ENCODE peak calls at places on chromosomes 12 and 14, in seven cellular contexts. W, E, Y, K, L, S and M are unnamed samples.

GRCh38 chr14:20722016-20722415 is 23.7 kb upstream of the EDDM3A start:
- DNase-seq in W (no peak), E (no peak), Y (no peak), K (no peak), L (no peak), S (no peak), M (no peak)

GRCh38 chr12:79301181-79301580 is 389.6 kb downstream of the PAWR start:
- DNase-seq in W (no peak), E (no peak), Y (no peak), K (no peak), L (no peak), S (no peak), M (no peak)

GRCh38 chr14:53042480-53042879 is 91.6 kb upstream of the FERMT2 start:
- DNase-seq in W (no peak), E (no peak), Y (peak; percentile 45), K (no peak), L (no peak), S (no peak), M (no peak)

GRCh38 chr14:67265131-67265530 is 23.9 kb downstream of the PALS1 start:
- DNase-seq in W (no peak), E (no peak), Y (no peak), K (no peak), L (no peak), S (no peak), M (no peak)

GRCh38 chr12:59716049-59716448 is 120.2 kb downstream of the SLC16A7 start:
- DNase-seq in W (no peak), E (no peak), Y (no peak), K (no peak), L (no peak), S (no peak), M (no peak)

GRCh38 chr12:115574831-115575230 is 702.7 kb downstream of the MED13L start:
- DNase-seq in W (no peak), E (no peak), Y (no peak), K (no peak), L (no peak), S (no peak), M (no peak)

GRCh38 chr14:59483360-59483759 is 848 bp downstream of the L3HYPDH start:
- DNase-seq in W (peak; percentile 30), E (peak; percentile 16), Y (no peak), K (no peak), L (peak; percentile 25), S (no peak), M (no peak)

GRCh38 chr14:38137005-38137404 is 70.7 kb upstream of the SSTR1 start:
- DNase-seq in W (no peak), E (no peak), Y (no peak), K (no peak), L (no peak), S (no peak), M (no peak)

GRCh38 chr12:109921982-109922381 is 21.9 kb downstream of the TCHP start:
- DNase-seq in W (no peak), E (no peak), Y (no peak), K (no peak), L (no peak), S (no peak), M (no peak)

GRCh38 chr12:51362307-51362706 is 15.8 kb upstream of the CELA1 start:
- DNase-seq in W (no peak), E (peak; percentile 19), Y (no peak), K (no peak), L (no peak), S (no peak), M (no peak)

GRCh38 chr12:118237908-118238307 is 102.0 kb downstream of the PEBP1 start:
- DNase-seq in W (no peak), E (no peak), Y (no peak), K (no peak), L (no peak), S (no peak), M (no peak)

GRCh38 chr14:96888593-96888992 is 91.4 kb downstream of the VRK1 start:
- DNase-seq in W (no peak), E (no peak), Y (peak; percentile 66), K (no peak), L (no peak), S (no peak), M (no peak)

GRCh38 chr12:39587247-39587646 is 32.4 kb downstream of the ABCD2 start:
- DNase-seq in W (no peak), E (no peak), Y (no peak), K (no peak), L (no peak), S (peak; percentile 27), M (no peak)

GRCh38 chr14:65042731-65043372 is 56.2 kb downstream of the FNTB start:
- DNase-seq in W (no peak), E (no peak), Y (no peak), K (no peak), L (no peak), S (no peak), M (no peak)

GRCh38 chr12:38934696-38935095 is 29.3 kb upstream of the CPNE8 start:
- DNase-seq in W (no peak), E (no peak), Y (no peak), K (no peak), L (no peak), S (no peak), M (no peak)

GRCh38 chr14:56562883-56563282 is 16.7 kb upstream of the TMEM260 start:
- DNase-seq in W (no peak), E (no peak), Y (no peak), K (no peak), L (no peak), S (no peak), M (no peak)

GRCh38 chr12:93778306-93778705 is 101.1 kb downstream of the CRADD start:
- DNase-seq in W (no peak), E (peak; percentile 51), Y (no peak), K (no peak), L (no peak), S (no peak), M (no peak)

GRCh38 chr12:60072911-60073310 is 477.1 kb downstream of the SLC16A7 start:
- DNase-seq in W (peak; percentile 70), E (no peak), Y (no peak), K (no peak), L (no peak), S (no peak), M (no peak)

GRCh38 chr14:102316048-102316745 is 3.3 kb upstream of the ZNF839 start:
- DNase-seq in W (peak; percentile 59), E (peak; percentile 54), Y (peak; percentile 63), K (no peak), L (no peak), S (no peak), M (no peak)

GRCh38 chr12:54932038-54932437 is 52.5 kb downstream of the TESPA1 start:
- DNase-seq in W (no peak), E (no peak), Y (no peak), K (no peak), L (no peak), S (no peak), M (no peak)

DNA sequence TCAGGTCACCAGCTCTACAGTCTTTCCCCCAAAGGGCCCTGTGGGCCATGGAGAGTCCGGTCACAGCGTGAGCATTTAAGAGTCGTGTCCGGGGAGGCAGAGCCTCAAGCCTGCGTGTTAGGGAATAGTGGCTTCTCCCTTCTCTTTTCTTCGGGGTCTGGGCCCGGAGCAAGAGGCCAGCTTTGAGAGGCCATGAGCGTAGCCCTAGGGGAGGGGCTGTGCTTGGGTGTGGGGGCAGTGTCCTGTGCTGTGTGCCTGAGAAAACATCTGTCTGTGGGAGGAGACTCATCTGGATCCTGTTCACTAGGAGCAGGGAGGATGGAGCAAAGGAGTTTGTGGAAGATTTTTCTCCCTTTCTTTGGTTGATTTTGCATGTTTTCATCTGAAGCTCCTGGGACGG is 5.3 kb downstream of the LRP1-AS start:
- DNase-seq in W (no peak), E (no peak), Y (no peak), K (no peak), L (no peak), S (no peak), M (no peak)
- H3K4me1 ChIP-seq in W (no peaks in the 10 kb centered on the region), E (no peaks in the 10 kb centered on the region), Y (peaks cover 7% of the 10 kb centered on the region), K (no peaks in the 10 kb centered on the region), L (peaks cover 16% of the 10 kb centered on the region), S (no peaks in the 10 kb centered on the region), M (peaks cover 32% of the 10 kb centered on the region)

DNA sequence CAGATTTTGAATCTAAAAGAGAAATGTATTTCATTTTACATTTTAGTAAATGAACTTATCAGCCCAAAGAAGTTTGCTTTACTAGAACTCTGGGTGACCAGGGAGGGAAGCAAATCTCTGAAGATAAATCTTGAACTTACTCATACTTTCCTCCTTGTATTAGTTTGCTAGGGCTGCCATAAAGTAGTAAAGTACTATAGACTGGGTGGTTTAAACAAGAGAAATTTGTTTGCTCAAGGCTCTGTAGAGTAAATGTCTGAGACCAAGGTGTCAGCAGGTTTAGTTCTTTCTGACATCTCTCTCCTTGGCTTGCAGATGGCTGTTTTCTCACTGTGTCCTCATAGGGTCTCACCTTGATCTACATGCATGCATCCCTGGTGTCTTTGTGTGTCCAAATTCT is 926.0 kb downstream of the DIO2 start:
- DNase-seq in W (no peak), E (no peak), Y (no peak), K (no peak), L (no peak), S (no peak), M (no peak)
- H3K4me3 ChIP-seq in W (no peak overlapping the region), E (no peak overlapping the region), Y (no peak overlapping the region), K (no peak overlapping the region), L (no peak overlapping the region), S (no peak overlapping the region), M (no peak overlapping the region)

GRCh38 chr12:125568306-125568705 is 503.1 kb downstream of the AACS start:
- DNase-seq in W (no peak), E (no peak), Y (peak; percentile 79), K (no peak), L (no peak), S (no peak), M (no peak)

DNA sequence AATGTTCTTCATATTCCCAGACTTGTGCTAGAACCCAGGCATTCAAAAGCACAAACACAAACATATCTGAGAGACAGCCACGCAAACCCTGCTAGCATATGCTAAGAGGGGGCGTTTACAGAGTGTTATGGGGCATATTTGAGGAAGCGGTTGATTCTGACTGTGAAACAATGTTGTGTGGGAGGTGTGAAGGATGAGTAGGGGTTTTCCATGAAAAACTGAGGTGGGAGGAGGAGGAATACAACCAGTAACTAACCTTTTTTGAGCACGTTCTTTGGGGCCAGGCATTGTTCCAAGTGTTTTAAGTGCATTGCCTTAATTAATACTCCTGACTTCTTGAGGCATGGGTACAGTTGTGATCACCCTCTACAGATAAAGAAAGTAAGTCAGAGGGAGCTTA is 499.5 kb downstream of the AACS start:
- DNase-seq in W (no peak), E (no peak), Y (no peak), K (no peak), L (no peak), S (no peak), M (no peak)
- H3K4me1 ChIP-seq in W (no peaks in the 10 kb centered on the region), E (no peaks in the 10 kb centered on the region), Y (peaks cover 20% of the 10 kb centered on the region), K (no peaks in the 10 kb centered on the region), L (no peaks in the 10 kb centered on the region), S (no peaks in the 10 kb centered on the region), M (no peaks in the 10 kb centered on the region)

DNA sequence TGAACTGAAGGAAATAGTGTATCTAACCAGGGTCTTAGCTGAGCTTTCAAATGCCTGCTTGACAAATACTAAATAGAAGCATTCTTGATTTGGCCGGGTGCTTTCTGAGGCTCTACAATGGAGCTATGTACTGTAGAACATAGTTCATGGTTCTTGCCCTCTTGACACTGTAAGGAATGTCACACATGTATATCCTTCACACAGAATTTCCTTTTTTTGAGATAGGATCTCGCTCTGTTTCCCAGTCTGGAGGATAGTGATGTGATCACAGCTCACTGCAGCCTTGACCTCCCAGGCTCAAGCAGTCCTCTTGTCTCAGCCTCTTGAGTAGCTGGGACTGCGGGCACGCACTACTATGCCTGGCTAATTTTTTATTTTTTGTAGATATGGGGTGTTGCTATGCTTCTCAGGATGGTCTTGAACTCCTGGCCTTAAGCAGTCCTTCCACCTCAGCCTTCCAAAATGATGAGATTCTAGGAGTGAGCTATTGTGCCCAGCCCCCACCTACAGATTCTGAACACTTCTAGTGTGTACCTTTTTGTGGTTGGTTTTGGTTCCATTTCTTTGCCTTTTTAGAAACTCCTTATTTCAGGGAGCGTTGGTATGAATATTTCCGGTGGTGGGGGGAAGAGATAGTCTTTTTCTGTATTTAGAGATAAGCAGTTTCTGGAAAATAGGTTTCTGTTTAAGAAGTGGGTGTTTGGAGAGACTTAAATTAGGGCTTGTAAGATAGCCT is 4.2 kb downstream of the MLXIP start:
- DNase-seq in W (no peak), E (peak; percentile 3), Y (no peak), K (no peak), L (no peak), S (no peak), M (no peak)
- H3K4me3 ChIP-seq in W (no peak overlapping the region), E (no peak overlapping the region), Y (no peak overlapping the region), K (peak overlapping the region; percentile 66), L (no peak overlapping the region), S (peak overlapping the region; percentile 67), M (no peak overlapping the region)